ENCODE peak calls at places on chromosomes 2 and 18, in nine cellular contexts. G, B, N, C, J, U, Z, M and L are unnamed samples.

GRCh38 chr2:98311090-98311489 is 35.2 kb upstream of the CNGA3 start:
- DNase-seq in G (no peak), N (no peak), J (no peak), M (no peak), Z (no peak), U (no peak), B (no peak), C (no peak), L (no peak)

GRCh38 chr2:1248187-1248586 is 165.1 kb upstream of the TPO start:
- DNase-seq in C (no peak), N (no peak), M (no peak), B (no peak), J (no peak), Z (no peak), G (no peak), U (no peak), L (no peak)

GRCh38 chr2:186977433-186978045 is 128.6 kb upstream of the ZSWIM2 start:
- DNase-seq in Z (no peak), G (no peak), C (no peak), M (no peak), U (no peak), N (no peak), J (no peak), B (no peak), L (no peak)

GRCh38 chr2:172046866-172047265 is 38.4 kb upstream of the DLX1 start:
- DNase-seq in G (no peak), N (no peak), B (no peak), U (no peak), C (no peak), M (no peak), J (no peak), Z (no peak), L (no peak)

GRCh38 chr18:59140287-59140885 is 702 bp downstream of the SEC11C start:
- DNase-seq in Z (no peak), C (peak), U (peak), G (no peak), J (peak), N (peak), M (peak), B (peak), L (peak)

GRCh38 chr2:88087763-88088162 is 20.1 kb downstream of the SMYD1 start:
- DNase-seq in U (no peak), N (no peak), M (no peak), G (no peak), C (no peak), B (no peak), J (no peak), Z (no peak), L (no peak)

GRCh38 chr2:238151205-238151604 is 7.6 kb upstream of the ERFE start:
- DNase-seq in B (no peak), G (no peak), N (no peak), M (no peak), C (no peak), Z (no peak), U (no peak), J (no peak), L (no peak)

GRCh38 chr2:5959836-5960820 is 267.9 kb downstream of the SOX11 start:
- DNase-seq in B (no peak), Z (no peak), J (no peak), N (no peak), U (no peak), G (no peak), C (no peak), M (no peak), L (no peak)

GRCh38 chr2:20674974-20675679 is 8.2 kb downstream of the GDF7 start:
- DNase-seq in B (no peak), U (no peak), G (no peak), Z (no peak), N (no peak), C (no peak), M (no peak), J (peak), L (no peak)

GRCh38 chr2:14340703-14341102 is 291.8 kb upstream of the LRATD1 start:
- DNase-seq in Z (no peak), G (no peak), C (no peak), B (no peak), M (no peak), N (no peak), U (no peak), J (no peak), L (no peak)

GRCh38 chr2:160126315-160126714 is 63.9 kb upstream of the PLA2R1 start:
- DNase-seq in U (no peak), C (no peak), N (no peak), M (no peak), B (no peak), G (no peak), Z (no peak), J (no peak), L (no peak)

GRCh38 chr2:173681891-173682655 is 283.1 kb downstream of the SP3 start:
- DNase-seq in J (no peak), B (no peak), U (no peak), Z (no peak), M (no peak), N (no peak), G (no peak), C (no peak), L (no peak)

GRCh38 chr2:6896930-6897759 is 19.6 kb downstream of the RSAD2 start:
- DNase-seq in B (no peak), J (peak), N (no peak), G (no peak), U (peak), M (no peak), C (no peak), Z (no peak), L (no peak)

GRCh38 chr2:211259831-211260476 is 703.6 kb downstream of the CPS1 start:
- DNase-seq in C (no peak), B (no peak), Z (no peak), U (no peak), G (no peak), J (no peak), M (no peak), N (no peak), L (no peak)

GRCh38 chr2:158544998-158545397 is 88.2 kb downstream of the PKP4 start:
- DNase-seq in N (no peak), Z (no peak), U (no peak), C (no peak), B (no peak), G (no peak), J (no peak), M (no peak), L (no peak)

GRCh38 chr2:161424992-161425391 is 8.9 kb downstream of the TBR1 start:
- DNase-seq in G (no peak), Z (no peak), U (no peak), B (no peak), M (no peak), C (no peak), J (no peak), N (no peak), L (no peak)

GRCh38 chr18:34595673-34596072 is 114.4 kb upstream of the DTNA start:
- DNase-seq in U (peak), N (no peak), G (no peak), C (no peak), B (no peak), M (no peak), Z (no peak), J (no peak), L (no peak)

GRCh38 chr2:45006942-45007287 is 2.3 kb downstream of the SIX2 start:
- DNase-seq in U (no peak), J (no peak), G (no peak), Z (no peak), B (no peak), N (no peak), C (no peak), M (no peak), L (no peak)

GRCh38 chr2:230498506-230499107 is 82.6 kb downstream of the SP100 start:
- DNase-seq in G (no peak), J (no peak), Z (no peak), B (no peak), N (no peak), M (no peak), C (no peak), U (no peak), L (no peak)

GRCh38 chr2:166632616-166633015 is 138.6 kb upstream of the SCN7A start:
- DNase-seq in G (no peak), U (peak), N (no peak), M (no peak), B (no peak), C (no peak), J (no peak), Z (no peak), L (no peak)

GRCh38 chr18:12944724-12945123 is 3.1 kb upstream of the SEH1L start:
- DNase-seq in U (no peak), J (no peak), M (peak), G (no peak), C (peak), Z (no peak), B (peak), N (peak), L (peak)

GRCh38 chr2:24342110-24342910 is 18.0 kb downstream of the ITSN2 start:
- DNase-seq in G (peak), U (no peak), M (no peak), B (no peak), J (no peak), N (no peak), Z (no peak), C (no peak), L (no peak)

GRCh38 chr18:76265375-76266225 is 229.4 kb downstream of the ZNF516 start:
- DNase-seq in N (peak), C (peak), G (no peak), M (peak), Z (no peak), U (no peak), J (no peak), B (no peak), L (no peak)

GRCh38 chr18:35005963-35006577 is 35.1 kb upstream of the MAPRE2 start:
- DNase-seq in G (no peak), B (no peak), Z (peak), U (peak), N (peak), M (no peak), C (no peak), J (peak), L (peak)

GRCh38 chr2:234044157-234044556 is 6.3 kb upstream of the SPP2 start:
- DNase-seq in J (no peak), M (no peak), B (no peak), G (no peak), N (no peak), C (no peak), U (no peak), Z (peak), L (no peak)

GRCh38 chr2:157782057-157782845 is 93.9 kb downstream of the ACVR1 start:
- DNase-seq in M (no peak), C (peak), G (no peak), U (peak), N (peak), J (peak), B (no peak), Z (no peak), L (no peak)

GRCh38 chr18:56298935-56299334 is 339.5 kb downstream of the TXNL1 start:
- DNase-seq in M (no peak), Z (no peak), C (no peak), G (no peak), J (peak), N (no peak), U (peak), B (no peak), L (peak)

GRCh38 chr2:133167990-133168389 is 400.3 kb downstream of the NCKAP5 start:
- DNase-seq in C (no peak), G (no peak), J (no peak), Z (no peak), B (no peak), M (no peak), N (no peak), U (peak), L (no peak)

GRCh38 chr2:127414855-127415592 is 3.2 kb upstream of the PROC start:
- DNase-seq in U (no peak), J (no peak), N (no peak), M (no peak), Z (no peak), G (no peak), B (peak), C (no peak), L (no peak)

GRCh38 chr2:127413782-127414743 is 4.2 kb upstream of the PROC start:
- DNase-seq in C (no peak), Z (no peak), B (peak), G (no peak), J (no peak), N (no peak), M (no peak), U (no peak), L (no peak)

GRCh38 chr2:127416486-127417001 is 1.7 kb upstream of the PROC start:
- DNase-seq in Z (no peak), M (no peak), U (no peak), C (no peak), B (no peak), J (no peak), N (no peak), G (no peak), L (peak)

GRCh38 chr2:127417406-127417805 is 821 bp upstream of the PROC start:
- DNase-seq in N (no peak), G (no peak), C (no peak), J (no peak), B (no peak), Z (no peak), U (no peak), M (no peak), L (no peak)

DNA sequence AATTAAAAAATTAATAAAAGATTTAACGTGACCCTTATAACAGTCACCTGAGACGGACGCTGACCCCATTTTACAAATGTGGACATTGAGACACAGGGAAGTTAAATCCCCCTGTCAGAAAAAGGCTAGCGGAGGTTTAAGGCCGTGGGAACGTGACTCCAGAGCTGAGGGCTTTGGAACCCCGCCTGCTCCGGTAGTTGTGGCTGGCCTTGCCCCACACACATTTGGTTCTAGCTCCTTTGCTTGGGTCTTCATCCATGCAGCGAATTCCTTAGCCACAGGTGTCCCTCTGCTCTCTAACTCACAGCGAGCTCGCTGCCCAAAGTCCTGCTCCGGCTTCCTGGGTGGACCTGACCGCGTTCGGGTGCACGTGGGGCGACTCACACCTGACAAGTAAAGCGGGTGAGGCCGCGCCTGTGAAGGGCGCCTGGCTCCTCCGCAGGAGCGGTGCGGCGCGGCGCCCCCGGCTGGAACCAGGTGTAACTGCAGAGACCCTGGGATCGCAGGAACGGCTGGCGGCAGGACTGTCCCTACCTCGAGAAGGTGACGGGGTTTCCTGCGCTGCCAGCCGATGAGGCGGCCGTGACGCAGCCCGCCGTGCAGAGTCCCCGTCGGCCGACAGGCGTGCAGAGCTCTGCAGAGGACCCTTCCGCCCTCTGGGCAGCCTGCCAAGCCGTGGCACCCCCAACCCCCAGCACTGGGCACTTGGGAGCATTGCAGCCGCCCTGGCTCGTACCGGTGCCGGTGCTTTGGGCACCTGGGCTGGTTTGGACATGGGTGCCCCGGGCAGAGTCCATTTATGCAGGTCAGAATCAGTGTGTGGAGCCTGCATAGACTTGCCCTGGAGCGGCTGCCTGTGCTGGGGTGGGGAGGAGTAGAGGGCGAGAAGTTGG is 2.4 kb upstream of the PROC start:
- DNase-seq in J (peak), G (no peak), U (peak), B (peak), M (peak), N (peak), Z (no peak), C (peak), L (peak)
- TF ChIP-seq POLR2AphosphoS5 in J (no peak), G (no peak), U (no peak), B (peak), M (no peak), N (no peak), Z (no peak), C (no peak), L (no peak)

GRCh38 chr2:64456298-64456697 is 2.3 kb downstream of the LGALSL start:
- DNase-seq in B (no peak), N (no peak), G (no peak), M (no peak), Z (no peak), J (no peak), C (no peak), U (no peak), L (no peak)
- H3K27ac ChIP-seq in B (no peak), N (no peak), G (no peak), M (no peak), Z (no peak), J (no peak), C (no peak), U (no peak), L (no peak)

GRCh38 chr18:37138456-37138855 is 309.5 kb downstream of the KIAA1328 start:
- DNase-seq in Z (no peak), J (no peak), U (peak), N (no peak), B (no peak), G (no peak), M (no peak), C (no peak), L (no peak)
- H3K4me3 ChIP-seq in Z (no peak), J (no peak), U (no peak), N (no peak), B (no peak), G (no peak), M (no peak), C (no peak), L (no peak)

GRCh38 chr2:43024515-43024962 is 201.9 kb downstream of the ZFP36L2 start:
- DNase-seq in G (no peak), U (peak), Z (peak), C (no peak), N (peak), J (peak), M (peak), B (peak), L (peak)
- TF ChIP-seq POLR2AphosphoS5 in G (no peak), U (no peak), Z (no peak), C (peak), N (peak), J (no peak), M (no peak), B (no peak), L (no peak)